ENCODE peak calls at places on chromosomes 16 and 17, in nine cellular contexts. K is amniotic stem cell; J is ascending aorta; M is activated gamma-delta T cell treated with anti-CD3 and anti-CD28 coated beads, Interleukin-2, amount 50 U/mL, for 16 hours; C is T follicular helper cell; W is LoVo; H is H7; L is PC-3; B is H4. I is an unnamed sample.

GRCh38 chr16:30023586-30023985 is 588 bp downstream of the C16orf92 start:
- DNase-seq in M (no peak), L (no peak), J (no peak), C (no peak), B (no peak), H (no peak), K (no peak), W (no peak), I (no peak)

GRCh38 chr17:76519667-76520066 is 17.8 kb downstream of the CYGB start:
- DNase-seq in L (no peak), B (no peak), C (no peak), W (no peak), J (no peak), H (no peak), M (no peak), K (no peak), I (no peak)

GRCh38 chr17:36703860-36704266 is 102.5 kb downstream of the MRM1 start:
- DNase-seq in J (no peak), H (peak), B (no peak), C (no peak), K (no peak), M (peak), L (peak), W (peak), I (no peak)

GRCh38 chr16:56310685-56311084 is 114.7 kb downstream of the AMFR start:
- DNase-seq in C (no peak), K (no peak), J (no peak), H (no peak), M (no peak), B (no peak), L (no peak), W (no peak), I (no peak)

GRCh38 chr17:7078711-7079110 is 1.3 kb downstream of the CLEC10A start:
- DNase-seq in L (no peak), C (no peak), M (no peak), H (peak), J (no peak), K (no peak), W (no peak), B (no peak), I (no peak)

GRCh38 chr16:77868478-77868877 is 80.1 kb downstream of the VAT1L start:
- DNase-seq in C (no peak), M (no peak), H (no peak), K (no peak), L (no peak), B (no peak), W (no peak), J (no peak), I (no peak)

GRCh38 chr16:68275611-68276191 is 11.4 kb downstream of the SLC7A6 start:
- DNase-seq in J (no peak), K (no peak), L (no peak), H (no peak), M (no peak), W (no peak), B (no peak), C (peak), I (no peak)

GRCh38 chr16:2964416-2965223 is 545 bp downstream of the KREMEN2 start:
- DNase-seq in H (peak), K (no peak), W (peak), B (peak), J (no peak), L (peak), M (no peak), C (no peak), I (peak)

GRCh38 chr16:11583889-11584565 is 2.7 kb downstream of the LITAF start:
- DNase-seq in W (peak), K (no peak), C (no peak), H (no peak), J (no peak), M (no peak), L (peak), B (no peak), I (no peak)

GRCh38 chr17:13332207-13332606 is 269.5 kb downstream of the HS3ST3A1 start:
- DNase-seq in C (no peak), J (no peak), W (no peak), L (no peak), K (no peak), H (no peak), B (no peak), M (no peak), I (no peak)

GRCh38 chr16:24986512-24987303 is 28.5 kb downstream of the ARHGAP17 start:
- DNase-seq in C (no peak), M (no peak), B (peak), W (no peak), H (no peak), K (peak), L (peak), J (no peak), I (no peak)

GRCh38 chr16:27827765-27828164 is 235.7 kb downstream of the GSG1L start:
- DNase-seq in B (no peak), J (no peak), H (no peak), M (no peak), L (no peak), C (no peak), K (no peak), W (no peak), I (no peak)

GRCh38 chr17:14321980-14322776 is 21.3 kb downstream of the HS3ST3B1 start:
- DNase-seq in C (no peak), L (no peak), J (no peak), K (no peak), B (no peak), H (no peak), W (no peak), M (no peak), I (no peak)

GRCh38 chr17:72162569-72162968 is 41.7 kb downstream of the SOX9 start:
- DNase-seq in J (no peak), H (no peak), K (no peak), L (no peak), C (no peak), M (no peak), W (no peak), B (no peak), I (no peak)

GRCh38 chr16:51524555-51525373 is 373.7 kb upstream of the SALL1 start:
- DNase-seq in M (no peak), H (no peak), K (no peak), L (no peak), J (no peak), B (peak), W (no peak), C (no peak), I (no peak)

GRCh38 chr17:70047619-70048018 is 27.4 kb upstream of the KCNJ16 start:
- DNase-seq in L (peak), K (no peak), H (no peak), C (no peak), B (no peak), W (no peak), J (no peak), M (no peak), I (no peak)

GRCh38 chr16:87318158-87318644 is 1.0 kb upstream of the C16orf95 start:
- DNase-seq in C (no peak), M (no peak), H (no peak), K (no peak), W (peak), L (peak), B (no peak), J (no peak), I (no peak)

GRCh38 chr17:77821114-77821513 is 137.4 kb upstream of the TNRC6C start:
- DNase-seq in M (no peak), C (no peak), J (no peak), K (no peak), H (peak), L (no peak), W (no peak), B (peak), I (no peak)

GRCh38 chr17:29376667-29377268 is 13.4 kb upstream of the TAOK1 start:
- DNase-seq in K (peak), J (no peak), B (peak), C (no peak), H (peak), W (no peak), M (no peak), L (no peak), I (no peak)

GRCh38 chr17:62824290-62825135 is 16.4 kb upstream of the MARCHF10 start:
- DNase-seq in J (no peak), L (peak), W (peak), C (no peak), M (no peak), H (peak), B (peak), K (no peak), I (no peak)

GRCh38 chr16:14650629-14651028 is 17.9 kb downstream of the BFAR start:
- DNase-seq in B (no peak), W (no peak), J (no peak), L (no peak), K (no peak), H (no peak), C (no peak), M (no peak), I (no peak)

GRCh38 chr16:4344659-4345438 is 6.3 kb downstream of the PAM16 start:
- DNase-seq in W (no peak), H (no peak), K (no peak), L (no peak), M (no peak), B (no peak), C (no peak), J (no peak), I (no peak)

GRCh38 chr17:55668581-55668980 is 54.1 kb downstream of the TMEM100 start:
- DNase-seq in B (no peak), J (no peak), K (no peak), L (no peak), M (no peak), H (no peak), W (no peak), C (no peak), I (no peak)

GRCh38 chr16:11985250-11985649 is 8.7 kb downstream of the SNX29 start:
- DNase-seq in K (no peak), W (no peak), M (no peak), L (no peak), J (no peak), B (no peak), C (no peak), H (no peak), I (no peak)

GRCh38 chr16:88069397-88070168 is 118.3 kb downstream of the BANP start:
- DNase-seq in L (no peak), C (no peak), W (no peak), K (no peak), M (no peak), B (no peak), H (peak), J (no peak), I (peak)

GRCh38 chr16:3596101-3596861 is 15.1 kb downstream of the SLX4 start:
- DNase-seq in L (no peak), J (no peak), W (no peak), K (no peak), M (no peak), C (no peak), B (no peak), H (peak), I (peak)

GRCh38 chr16:85089485-85089884 is 22.8 kb downstream of the CIBAR2 start:
- DNase-seq in J (no peak), M (no peak), B (no peak), L (no peak), K (no peak), H (peak), C (no peak), W (no peak), I (peak)